ENCODE peak calls at places on chromosome 21, in four cellular contexts. One of them, this sample, is unnamed.

GRCh38 chr21:32412998-32413504 is 545 bp downstream of the EVA1C start:
- DNase-seq in stomach: peak; percentile 57
- DNase-seq in lower lobe of right lung: peak; percentile 80
- DNase-seq in activated gamma-delta T cell treated with anti-CD3 and anti-CD28 coated beads, Interleukin-2, amount 50 U/mL, for 16 hours: peak; percentile 15
- DNase-seq in this sample: no peak

GRCh38 chr21:45291613-45292398 is 4.1 kb upstream of the POFUT2 start:
- DNase-seq in stomach: peak; percentile 25
- DNase-seq in lower lobe of right lung: peak; percentile 50
- DNase-seq in activated gamma-delta T cell treated with anti-CD3 and anti-CD28 coated beads, Interleukin-2, amount 50 U/mL, for 16 hours: no peak
- DNase-seq in this sample: no peak

GRCh38 chr21:36968414-36968813 is 1.9 kb upstream of the HLCS start:
- DNase-seq in stomach: no peak
- DNase-seq in lower lobe of right lung: no peak
- DNase-seq in activated gamma-delta T cell treated with anti-CD3 and anti-CD28 coated beads, Interleukin-2, amount 50 U/mL, for 16 hours: no peak
- DNase-seq in this sample: no peak

GRCh38 chr21:40043423-40043822 is 176.2 kb downstream of the PCP4 start:
- DNase-seq in stomach: no peak
- DNase-seq in lower lobe of right lung: no peak
- DNase-seq in activated gamma-delta T cell treated with anti-CD3 and anti-CD28 coated beads, Interleukin-2, amount 50 U/mL, for 16 hours: no peak
- DNase-seq in this sample: no peak

GRCh38 chr21:44054710-44055109 is 42.6 kb downstream of the TRAPPC10 start:
- DNase-seq in stomach: no peak
- DNase-seq in lower lobe of right lung: no peak
- DNase-seq in activated gamma-delta T cell treated with anti-CD3 and anti-CD28 coated beads, Interleukin-2, amount 50 U/mL, for 16 hours: no peak
- DNase-seq in this sample: no peak

GRCh38 chr21:42734323-42734971 is 81.0 kb downstream of the PDE9A start:
- DNase-seq in stomach: no peak
- DNase-seq in lower lobe of right lung: no peak
- DNase-seq in activated gamma-delta T cell treated with anti-CD3 and anti-CD28 coated beads, Interleukin-2, amount 50 U/mL, for 16 hours: no peak
- DNase-seq in this sample: no peak

GRCh38 chr21:17340081-17340480 is 172.8 kb upstream of the CXADR start:
- DNase-seq in stomach: no peak
- DNase-seq in lower lobe of right lung: no peak
- DNase-seq in activated gamma-delta T cell treated with anti-CD3 and anti-CD28 coated beads, Interleukin-2, amount 50 U/mL, for 16 hours: no peak
- DNase-seq in this sample: no peak

GRCh38 chr21:38769253-38769780 is 36.4 kb upstream of the ETS2 start:
- DNase-seq in stomach: no peak
- DNase-seq in lower lobe of right lung: no peak
- DNase-seq in activated gamma-delta T cell treated with anti-CD3 and anti-CD28 coated beads, Interleukin-2, amount 50 U/mL, for 16 hours: no peak
- DNase-seq in this sample: no peak

GRCh38 chr21:43574741-43575465 is 84.4 kb downstream of the HSF2BP start:
- DNase-seq in stomach: no peak
- DNase-seq in lower lobe of right lung: peak; percentile 70
- DNase-seq in activated gamma-delta T cell treated with anti-CD3 and anti-CD28 coated beads, Interleukin-2, amount 50 U/mL, for 16 hours: no peak
- DNase-seq in this sample: no peak

GRCh38 chr21:43340491-43341348 is 86.2 kb downstream of the SIK1 start:
- DNase-seq in stomach: peak; percentile 62
- DNase-seq in lower lobe of right lung: no peak
- DNase-seq in activated gamma-delta T cell treated with anti-CD3 and anti-CD28 coated beads, Interleukin-2, amount 50 U/mL, for 16 hours: no peak
- DNase-seq in this sample: no peak

GRCh38 chr21:25636727-25637126 is 2.3 kb upstream of the JAM2 start:
- DNase-seq in stomach: no peak
- DNase-seq in lower lobe of right lung: no peak
- DNase-seq in activated gamma-delta T cell treated with anti-CD3 and anti-CD28 coated beads, Interleukin-2, amount 50 U/mL, for 16 hours: no peak
- DNase-seq in this sample: no peak

GRCh38 chr21:16330340-16331319 is 600.8 kb downstream of the USP25 start:
- DNase-seq in stomach: no peak
- DNase-seq in lower lobe of right lung: no peak
- DNase-seq in activated gamma-delta T cell treated with anti-CD3 and anti-CD28 coated beads, Interleukin-2, amount 50 U/mL, for 16 hours: no peak
- DNase-seq in this sample: peak; percentile 82

GRCh38 chr21:15289896-15290841 is 225.4 kb upstream of the NRIP1 start:
- DNase-seq in stomach: peak; percentile 76
- DNase-seq in lower lobe of right lung: peak; percentile 51
- DNase-seq in activated gamma-delta T cell treated with anti-CD3 and anti-CD28 coated beads, Interleukin-2, amount 50 U/mL, for 16 hours: no peak
- DNase-seq in this sample: no peak

GRCh38 chr21:45540601-45540970 is 1.7 kb downstream of the SLC19A1 start:
- DNase-seq in stomach: peak; percentile 24
- DNase-seq in lower lobe of right lung: peak; percentile 40
- DNase-seq in activated gamma-delta T cell treated with anti-CD3 and anti-CD28 coated beads, Interleukin-2, amount 50 U/mL, for 16 hours: no peak
- DNase-seq in this sample: no peak

GRCh38 chr21:23463365-23463764 is 2143.9 kb downstream of the MRPL39 start:
- DNase-seq in stomach: no peak
- DNase-seq in lower lobe of right lung: no peak
- DNase-seq in activated gamma-delta T cell treated with anti-CD3 and anti-CD28 coated beads, Interleukin-2, amount 50 U/mL, for 16 hours: no peak
- DNase-seq in this sample: no peak

GRCh38 chr21:29072873-29073221 is 601 bp downstream of the CCT8 start:
- DNase-seq in stomach: no peak
- DNase-seq in lower lobe of right lung: no peak
- DNase-seq in activated gamma-delta T cell treated with anti-CD3 and anti-CD28 coated beads, Interleukin-2, amount 50 U/mL, for 16 hours: no peak
- DNase-seq in this sample: no peak

GRCh38 chr21:37921091-37921490 is 4.8 kb upstream of the KCNJ6 start:
- DNase-seq in stomach: no peak
- DNase-seq in lower lobe of right lung: no peak
- DNase-seq in activated gamma-delta T cell treated with anti-CD3 and anti-CD28 coated beads, Interleukin-2, amount 50 U/mL, for 16 hours: no peak
- DNase-seq in this sample: no peak

GRCh38 chr21:35904995-35905972 is 155.0 kb downstream of the SETD4 start:
- DNase-seq in stomach: no peak
- DNase-seq in lower lobe of right lung: no peak
- DNase-seq in activated gamma-delta T cell treated with anti-CD3 and anti-CD28 coated beads, Interleukin-2, amount 50 U/mL, for 16 hours: no peak
- DNase-seq in this sample: no peak

GRCh38 chr21:45154511-45155508 is 80.4 kb downstream of the ADARB1 start:
- DNase-seq in stomach: peak; percentile 3
- DNase-seq in lower lobe of right lung: no peak
- DNase-seq in activated gamma-delta T cell treated with anti-CD3 and anti-CD28 coated beads, Interleukin-2, amount 50 U/mL, for 16 hours: no peak
- DNase-seq in this sample: no peak

GRCh38 chr21:44710756-44711326 is 531 bp downstream of the TSPEAR start:
- DNase-seq in stomach: no peak
- DNase-seq in lower lobe of right lung: no peak
- DNase-seq in activated gamma-delta T cell treated with anti-CD3 and anti-CD28 coated beads, Interleukin-2, amount 50 U/mL, for 16 hours: no peak
- DNase-seq in this sample: no peak

GRCh38 chr21:44294391-44295162 is 5.3 kb upstream of the PFKL start:
- DNase-seq in stomach: peak; percentile 34
- DNase-seq in lower lobe of right lung: no peak
- DNase-seq in activated gamma-delta T cell treated with anti-CD3 and anti-CD28 coated beads, Interleukin-2, amount 50 U/mL, for 16 hours: no peak
- DNase-seq in this sample: no peak

GRCh38 chr21:34075760-34076159 is 2.4 kb downstream of the MRPS6 start:
- DNase-seq in stomach: no peak
- DNase-seq in lower lobe of right lung: no peak
- DNase-seq in activated gamma-delta T cell treated with anti-CD3 and anti-CD28 coated beads, Interleukin-2, amount 50 U/mL, for 16 hours: no peak
- DNase-seq in this sample: no peak

This sample was measured in KG1.